ENCODE peak calls at places on chromosomes 11 and 22, in four cellular contexts. E is GM03348, Q is brain microvascular endothelial cell, X is NCI-H774. N is an unnamed sample.

GRCh38 chr22:35645646-35646045 is 2.6 kb upstream of the APOL6 start:
- DNase-seq in E (no peak), Q (no peak), X (no peak), N (no peak)

GRCh38 chr11:69650832-69651344 is 9.9 kb downstream of the CCND1 start:
- DNase-seq in E (no peak), Q (no peak), X (no peak), N (no peak)

GRCh38 chr11:47413908-47414684 is 5.7 kb downstream of the SLC39A13 start:
- DNase-seq in E (peak), Q (peak), X (no peak), N (no peak)

GRCh38 chr11:131888230-131888826 is 517.9 kb downstream of the NTM start:
- DNase-seq in E (peak), Q (peak), X (no peak), N (no peak)

GRCh38 chr11:11320820-11321219 is 32.2 kb downstream of the CSNK2A3 start:
- DNase-seq in E (no peak), Q (no peak), X (no peak), N (no peak)

GRCh38 chr11:13030857-13031256 is 21.7 kb downstream of the RASSF10 start:
- DNase-seq in E (no peak), Q (no peak), X (peak), N (no peak)

GRCh38 chr11:117230286-117230961 is 1.4 kb downstream of the PCSK7 start:
- DNase-seq in E (no peak), Q (no peak), X (no peak), N (no peak)

GRCh38 chr11:66976048-66976467 is 954 bp downstream of the C11orf86 start:
- DNase-seq in E (peak), Q (no peak), X (no peak), N (no peak)

GRCh38 chr11:122101625-122102291 is 14.3 kb downstream of the BLID start:
- DNase-seq in E (peak), Q (peak), X (no peak), N (no peak)

GRCh38 chr11:3169235-3169951 is 4.3 kb upstream of the OSBPL5 start:
- DNase-seq in E (peak), Q (peak), X (no peak), N (peak)

GRCh38 chr11:36948445-36949171 is 350.6 kb upstream of the RAG2 start:
- DNase-seq in E (no peak), Q (no peak), X (no peak), N (no peak)

GRCh38 chr11:44987506-44987905 is 36.8 kb upstream of the TP53I11 start:
- DNase-seq in E (no peak), Q (no peak), X (no peak), N (no peak)

GRCh38 chr11:111586305-111586915 is 15.8 kb upstream of the SIK2 start:
- DNase-seq in E (no peak), Q (peak), X (peak), N (peak)

GRCh38 chr11:128904872-128905344 is 13.8 kb downstream of the KCNJ5 start:
- DNase-seq in E (peak), Q (no peak), X (peak), N (no peak)

GRCh38 chr22:46879083-46879482 is 116.6 kb downstream of the TBC1D22A start:
- DNase-seq in E (no peak), Q (no peak), X (no peak), N (no peak)

GRCh38 chr22:41022470-41023298 is 69.7 kb upstream of the EP300 start:
- DNase-seq in E (peak), Q (peak), X (peak), N (peak)

N was measured in HCT116.